ENCODE peak calls at places on chromosomes 6 and 20, in five cellular contexts. C is K562, H is HepG2, B is GM12878, T is SK-N-SH. W is an unnamed sample.

GRCh38 chr20:58109126-58109880 is 119.2 kb downstream of the ANKRD60 start:
- DNase-seq in C (no peak), H (no peak), B (no peak), T (no peak), W (no peak)

GRCh38 chr6:168583126-168583525 is 142.1 kb downstream of the SMOC2 start:
- DNase-seq in H (no peak), C (no peak), B (no peak), T (no peak), W (no peak)

GRCh38 chr6:12718025-12718424 is 1.5 kb downstream of the PHACTR1 start:
- DNase-seq in C (no peak), H (peak), T (no peak), B (no peak), W (no peak)

GRCh38 chr6:99016355-99016754 is 68.6 kb upstream of the FBXL4 start:
- DNase-seq in C (no peak), H (no peak), B (no peak), T (no peak), W (no peak)

GRCh38 chr6:1240766-1241165 is 71.1 kb upstream of the FOXQ1 start:
- DNase-seq in C (no peak), B (no peak), H (no peak), T (no peak), W (no peak)

GRCh38 chr20:16946097-16946496 is 197.9 kb downstream of the OTOR start:
- DNase-seq in C (no peak), T (no peak), H (no peak), B (no peak), W (no peak)

GRCh38 chr20:51034461-51034860 is 11.6 kb upstream of the KCNG1 start:
- DNase-seq in H (no peak), T (no peak), B (no peak), C (no peak), W (no peak)

GRCh38 chr6:151082079-151082478 is 157.7 kb upstream of the AKAP12 start:
- DNase-seq in C (no peak), H (peak), B (no peak), T (no peak), W (peak)

GRCh38 chr20:50332491-50332980 is 141.9 kb downstream of the CEBPB start:
- DNase-seq in C (no peak), T (no peak), H (no peak), B (no peak), W (no peak)

GRCh38 chr6:148457137-148457842 is 114.7 kb downstream of the SASH1 start:
- DNase-seq in C (no peak), B (no peak), H (no peak), T (no peak), W (no peak)

GRCh38 chr6:53673138-53673801 is 7.7 kb upstream of the KLHL31 start:
- DNase-seq in B (no peak), C (no peak), T (no peak), H (peak), W (peak)

GRCh38 chr6:144145546-144145945 is 4.8 kb upstream of the STX11 start:
- DNase-seq in T (no peak), C (no peak), H (no peak), B (no peak), W (no peak)

GRCh38 chr6:169571123-169571962 is 130.5 kb downstream of the WDR27 start:
- DNase-seq in T (no peak), H (peak), B (no peak), C (no peak), W (no peak)

GRCh38 chr20:38883081-38883980 is 42.9 kb upstream of the FAM83D start:
- DNase-seq in B (no peak), T (peak), H (no peak), C (no peak), W (no peak)

GRCh38 chr20:31836853-31837608 is 8.4 kb downstream of the FOXS1 start:
- DNase-seq in B (no peak), T (peak), C (no peak), H (no peak), W (no peak)

GRCh38 chr6:170475118-170475517 is 78.0 kb downstream of the PSMB1 start:
- DNase-seq in B (peak), H (no peak), C (no peak), T (no peak), W (no peak)

GRCh38 chr6:36595168-36595818 is 1.1 kb downstream of the SRSF3 start:
- DNase-seq in B (no peak), H (peak), T (peak), C (peak), W (no peak)

GRCh38 chr6:162626869-162627268 is 100.7 kb downstream of the PRKN start:
- DNase-seq in C (no peak), T (no peak), H (no peak), B (no peak), W (no peak)

GRCh38 chr6:43086022-43086658 is 10.0 kb downstream of the PTK7 start:
- DNase-seq in T (no peak), H (no peak), C (no peak), B (peak), W (no peak)

GRCh38 chr6:7073810-7074525 is 33.8 kb upstream of the RREB1 start:
- DNase-seq in C (no peak), H (no peak), T (no peak), B (peak), W (no peak)

GRCh38 chr6:158053377-158054313 is 72.0 kb downstream of the SYNJ2 start:
- DNase-seq in B (no peak), C (no peak), T (no peak), H (no peak), W (no peak)

GRCh38 chr20:49759266-49759950 is 45.7 kb upstream of the B4GALT5 start:
- DNase-seq in C (no peak), B (no peak), T (no peak), H (no peak), W (no peak)

GRCh38 chr6:33837971-33838665 is 34.3 kb upstream of the MLN start:
- DNase-seq in B (no peak), T (no peak), H (no peak), C (no peak), W (no peak)

GRCh38 chr6:149318581-149319286 is 1.2 kb downstream of the TAB2 start:
- DNase-seq in T (peak), B (no peak), C (peak), H (peak), W (no peak)

GRCh38 chr6:47809863-47810262 is 28.0 kb downstream of the OPN5 start:
- DNase-seq in H (no peak), B (no peak), T (no peak), C (no peak), W (no peak)

GRCh38 chr6:3026811-3027626 is 27.3 kb downstream of the NQO2 start:
- DNase-seq in C (peak), T (no peak), H (no peak), B (peak), W (no peak)
- TF ChIP-seq SIN3A in C (no peak), T (no peak), H (no peak), B (no peak), W (no peak)

GRCh38 chr6:20873425-20874190 is 339.4 kb downstream of the CDKAL1 start:
- DNase-seq in T (no peak), C (no peak), H (no peak), B (no peak), W (no peak)
- TF ChIP-seq ZBTB33 in T (no peak), C (no peak), H (no peak), B (no peak), W (no peak)

DNA sequence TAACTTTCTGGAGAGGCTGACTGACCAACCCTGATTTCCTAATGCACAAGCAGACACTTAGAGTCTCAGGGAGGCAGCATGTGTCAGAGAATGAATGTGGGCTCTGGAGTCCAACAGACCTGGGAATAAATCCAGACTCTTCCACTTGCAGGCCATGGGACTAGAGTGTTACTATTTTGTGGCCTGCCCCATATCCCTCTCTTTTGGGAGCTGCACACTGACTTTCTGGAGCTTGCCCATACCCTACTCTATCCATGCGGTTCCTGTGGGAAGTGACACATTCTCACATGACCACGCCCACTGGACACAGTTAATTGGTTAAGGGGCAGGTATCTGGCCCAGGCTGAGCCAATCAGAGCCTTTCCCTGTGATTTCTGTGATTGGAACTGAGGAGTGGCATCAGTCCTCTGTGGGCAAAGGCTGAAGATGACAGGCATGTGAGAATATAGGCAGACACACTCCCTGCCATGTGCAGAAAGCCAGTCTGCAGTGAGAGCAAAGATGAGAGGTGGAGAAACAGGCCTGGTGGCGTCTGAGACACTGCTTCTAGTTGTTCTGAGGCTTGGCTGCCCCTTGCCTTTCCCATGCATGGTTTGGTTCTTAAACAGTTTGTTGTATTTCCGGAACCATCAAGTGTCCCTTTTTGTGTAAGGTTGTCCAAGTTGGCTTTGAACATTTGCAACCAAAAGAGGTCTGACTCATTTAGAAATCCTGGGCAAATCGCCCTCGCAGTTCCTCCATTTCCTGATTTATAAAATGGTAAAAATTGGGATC is 125.5 kb downstream of the CDC5L start:
- DNase-seq in T (no peak), C (peak), B (no peak), H (no peak), W (peak)
- TF ChIP-seq SIN3A in T (no peak), C (no peak), B (no peak), H (no peak), W (no peak)

GRCh38 chr6:111995409-111995808 is 58.5 kb upstream of the CCN6 start:
- DNase-seq in B (no peak), T (no peak), C (no peak), H (no peak), W (no peak)

GRCh38 chr6:111993342-111993741 is 60.6 kb upstream of the CCN6 start:
- DNase-seq in B (no peak), T (no peak), C (no peak), H (no peak), W (no peak)

GRCh38 chr6:111994791-111995190 is 59.1 kb upstream of the CCN6 start:
- DNase-seq in B (no peak), C (no peak), H (no peak), T (no peak), W (no peak)

GRCh38 chr6:111990214-111990613 is 63.7 kb upstream of the CCN6 start:
- DNase-seq in B (no peak), T (no peak), H (no peak), C (no peak), W (no peak)

GRCh38 chr6:111992851-111993250 is 61.1 kb upstream of the CCN6 start:
- DNase-seq in T (no peak), C (no peak), B (no peak), H (no peak), W (no peak)
- TF ChIP-seq ZBTB33 in T (no peak), C (no peak), B (no peak), H (no peak), W (no peak)

GRCh38 chr20:25573288-25574251 is 11.8 kb downstream of the NINL start:
- DNase-seq in C (no peak), T (no peak), H (no peak), B (no peak), W (no peak)

GRCh38 chr20:25571817-25572216 is 13.5 kb downstream of the NINL start:
- DNase-seq in H (no peak), T (no peak), C (no peak), B (no peak), W (no peak)

GRCh38 chr20:25570148-25570530 is 15.2 kb downstream of the NINL start:
- DNase-seq in C (no peak), T (no peak), H (no peak), B (no peak), W (no peak)

GRCh38 chr20:25574411-25574810 is 10.9 kb downstream of the NINL start:
- DNase-seq in T (peak), B (no peak), H (peak), C (peak), W (no peak)

GRCh38 chr20:25571240-25571639 is 14.1 kb downstream of the NINL start:
- DNase-seq in T (no peak), C (no peak), H (no peak), B (no peak), W (no peak)
- TF ChIP-seq SIN3A in T (no peak), C (no peak), H (no peak), B (no peak), W (no peak)

GRCh38 chr20:45355209-45355608 is 7.0 kb upstream of the SDC4 start:
- DNase-seq in T (no peak), B (no peak), H (no peak), C (no peak), W (no peak)
- TF ChIP-seq ZBTB33 in T (no peak), B (no peak), H (no peak), C (no peak), W (no peak)

GRCh38 chr6:2503816-2504494 is 246.8 kb downstream of the MYLK4 start:
- DNase-seq in H (peak), B (no peak), T (no peak), C (no peak), W (no peak)
- TF ChIP-seq SIN3A in H (no peak), B (no peak), T (no peak), C (no peak), W (no peak)